ENCODE peak calls at places on chromosome 14, in five cellular contexts. H is heart left ventricle, J is tibial nerve, B is prostate gland, Q is stomach. I is an unnamed sample. For H3K4me1 and H3K36me3, the result is how much of the 10 kb centered on the place peaks cover.

GRCh38 chr14:73227812-73228781 is 9.2 kb upstream of the PAPLN start:
- DNase-seq in H (peak), J (no peak), B (no peak), Q (no peak), I (peak)

GRCh38 chr14:73743431-73743931 is 29.3 kb upstream of the PNMA1 start:
- DNase-seq in H (peak), J (no peak), B (no peak), Q (no peak), I (peak)

GRCh38 chr14:105739331-105740102 is 213.1 kb downstream of the TMEM121 start:
- DNase-seq in H (no peak), J (no peak), B (no peak), Q (no peak), I (no peak)

GRCh38 chr14:20501346-20501745 is 4.0 kb upstream of the RNASE10 start:
- DNase-seq in H (no peak), J (no peak), B (no peak), Q (no peak), I (no peak)

GRCh38 chr14:100665518-100666032 is 61.1 kb upstream of the DLK1 start:
- DNase-seq in H (no peak), J (no peak), B (peak), Q (no peak), I (no peak)

GRCh38 chr14:22179190-22179589 is 409.8 kb downstream of the DAD1 start:
- DNase-seq in H (no peak), J (no peak), B (no peak), Q (no peak), I (no peak)

GRCh38 chr14:99323603-99324185 is 51.7 kb upstream of the BCL11B start:
- DNase-seq in H (no peak), J (no peak), B (no peak), Q (no peak), I (no peak)

GRCh38 chr14:73008501-73008900 is 18.4 kb downstream of the ZFYVE1 start:
- DNase-seq in H (no peak), J (no peak), B (no peak), Q (no peak), I (no peak)

GRCh38 chr14:34851395-34851794 is 23.8 kb downstream of the BAZ1A start:
- DNase-seq in H (no peak), J (no peak), B (no peak), Q (no peak), I (no peak)

GRCh38 chr14:65866906-65867305 is 454.4 kb downstream of the FUT8 start:
- DNase-seq in H (no peak), J (no peak), B (no peak), Q (no peak), I (peak)

GRCh38 chr14:102479777-102480176 is 29.8 kb downstream of the ANKRD9 start:
- DNase-seq in H (peak), J (no peak), B (peak), Q (peak), I (peak)

GRCh38 chr14:68668028-68668427 is 124.8 kb downstream of the ZFP36L1 start:
- DNase-seq in H (no peak), J (no peak), B (no peak), Q (no peak), I (no peak)

GRCh38 chr14:68670344-68670725 is 122.5 kb downstream of the ZFP36L1 start:
- DNase-seq in H (no peak), J (no peak), B (no peak), Q (peak), I (no peak)

GRCh38 chr14:68668531-68668930 is 124.3 kb downstream of the ZFP36L1 start:
- DNase-seq in H (no peak), J (no peak), B (no peak), Q (no peak), I (no peak)

GRCh38 chr14:68669644-68670343 is 123.1 kb downstream of the ZFP36L1 start:
- DNase-seq in H (peak), J (no peak), B (no peak), Q (no peak), I (no peak)

DNA sequence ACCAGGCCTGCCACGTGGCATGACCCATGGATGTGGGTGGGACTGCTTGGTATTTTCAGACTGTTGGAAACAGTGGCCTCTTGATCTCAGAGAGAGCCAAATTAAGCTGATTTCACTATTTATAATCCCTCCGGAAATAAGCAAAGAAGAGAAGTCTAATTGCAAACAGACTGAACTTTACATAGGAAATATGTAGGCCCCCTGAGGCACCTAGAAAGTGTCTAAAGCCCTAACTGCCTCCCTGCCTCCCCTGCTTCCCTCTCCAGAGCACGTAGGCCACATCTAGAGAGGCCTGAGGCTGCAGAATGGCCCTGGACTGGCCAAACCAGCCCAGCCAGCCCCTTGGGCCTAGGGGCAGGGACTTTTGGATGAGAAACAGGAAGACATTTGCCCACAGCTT is 123.8 kb downstream of the ZFP36L1 start:
- DNase-seq in H (no peak), J (no peak), B (no peak), Q (no peak), I (no peak)
- H3K4me1 ChIP-seq in H (under half), J (half or more), B (under half), Q (half or more), I (half or more)

GRCh38 chr14:49633650-49634546 is 1.1 kb downstream of the DNAAF2 start:
- DNase-seq in H (peak), J (peak), B (peak), Q (peak), I (peak)

GRCh38 chr14:49636866-49637265 is 1.8 kb upstream of the DNAAF2 start:
- DNase-seq in H (no peak), J (no peak), B (no peak), Q (no peak), I (no peak)

GRCh38 chr14:49637534-49638078 is 2.6 kb upstream of the DNAAF2 start:
- DNase-seq in H (no peak), J (no peak), B (no peak), Q (no peak), I (no peak)

DNA sequence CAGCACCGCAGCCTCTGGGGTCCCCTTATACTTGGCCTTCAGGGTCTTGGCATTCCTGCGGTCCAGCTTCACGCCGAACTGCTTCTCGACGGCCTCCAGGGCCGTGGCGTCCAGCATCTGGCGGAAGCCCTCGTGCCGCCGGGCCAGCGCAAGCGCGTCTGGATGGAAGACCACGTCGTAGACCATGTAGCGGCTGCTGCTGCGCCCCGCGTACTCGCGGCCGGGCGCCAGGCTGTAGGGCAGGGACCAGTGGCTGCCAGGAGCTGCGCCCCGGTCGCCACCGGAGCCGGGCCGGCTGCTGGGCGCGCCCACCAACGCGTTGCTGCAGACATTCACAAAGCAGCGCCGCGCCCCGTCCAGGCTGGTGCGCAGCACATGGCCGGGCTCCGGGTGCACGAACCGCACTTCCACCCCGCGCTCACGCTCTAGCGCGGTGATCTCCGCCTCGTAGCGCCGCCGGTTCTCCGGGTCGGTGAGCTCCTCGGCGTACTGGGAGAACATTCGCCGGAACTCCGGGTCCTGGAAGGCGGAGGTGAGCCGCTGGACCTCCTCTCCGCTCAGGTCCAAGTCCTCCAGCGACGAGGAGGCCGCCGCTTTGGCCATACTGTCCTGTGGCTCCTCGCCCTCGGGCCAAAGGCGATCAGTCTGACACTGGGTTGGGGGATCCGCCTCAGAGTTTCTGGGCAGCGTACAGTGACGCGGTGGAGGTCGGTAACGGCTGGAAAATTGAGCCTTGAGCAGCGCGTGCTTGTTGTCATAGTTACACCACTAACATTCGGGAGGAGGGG is at the start of gene DNAAF2:
- DNase-seq in H (peak), J (no peak), B (peak), Q (peak), I (peak)
- TF ChIP-seq POLR2A in H (no peak), J (no peak), B (no peak), Q (no peak), I (no peak)

DNA sequence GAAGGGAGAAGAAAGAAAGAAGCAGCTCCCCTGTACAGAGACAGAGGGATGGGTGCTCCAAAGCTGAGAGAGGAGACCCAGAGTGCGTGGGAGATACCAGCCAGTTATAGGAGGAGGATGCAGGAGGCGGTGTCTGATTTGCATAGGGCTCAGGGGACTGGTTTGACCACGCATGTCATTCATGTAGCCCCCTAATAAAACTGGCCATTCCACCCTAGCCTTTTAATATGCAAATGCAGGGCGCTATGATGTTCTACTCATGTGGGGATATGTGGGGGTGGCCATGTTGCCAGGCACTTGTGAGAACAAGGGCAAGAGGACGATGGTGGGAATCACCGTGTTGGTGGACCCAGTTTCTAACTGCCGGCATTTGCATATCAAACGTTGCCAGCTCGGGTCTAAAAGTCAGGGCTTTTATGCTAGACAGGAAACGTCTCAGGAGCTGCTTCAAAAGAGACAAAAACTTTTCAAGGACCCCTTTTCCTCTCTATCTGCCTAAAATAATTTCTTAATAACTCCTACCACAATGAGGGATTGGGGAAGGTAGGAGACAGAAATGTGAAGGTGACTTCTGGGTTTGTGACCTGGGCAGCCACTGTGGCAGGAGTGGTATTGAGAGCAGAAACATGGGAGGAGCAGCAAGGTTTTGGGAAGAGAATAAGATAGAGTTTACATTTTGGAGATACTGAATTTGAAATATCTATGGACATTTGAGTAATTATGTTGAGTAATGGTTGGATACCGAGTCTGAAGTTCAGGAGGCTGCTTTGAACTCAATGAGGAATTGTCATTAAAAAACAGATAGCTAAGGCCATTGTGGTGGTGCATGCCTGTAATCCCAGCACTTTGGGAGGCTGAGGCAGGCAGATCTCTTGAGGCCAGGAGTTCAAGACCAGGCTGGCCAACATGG is 2.2 kb upstream of the ATXN3 start:
- DNase-seq in H (no peak), J (no peak), B (no peak), Q (no peak), I (no peak)
- H3K36me3 ChIP-seq in H (under half), J (under half), B (under half), Q (under half), I (under half)

GRCh38 chr14:85575617-85575898 is 45.6 kb downstream of the FLRT2 start:
- DNase-seq in H (no peak), J (no peak), B (no peak), Q (no peak), I (no peak)

GRCh38 chr14:85576161-85576560 is 46.2 kb downstream of the FLRT2 start:
- DNase-seq in H (no peak), J (no peak), B (no peak), Q (no peak), I (no peak)

GRCh38 chr14:85578925-85579324 is 49.0 kb downstream of the FLRT2 start:
- DNase-seq in H (no peak), J (no peak), B (no peak), Q (no peak), I (no peak)

GRCh38 chr14:85576848-85577541 is 47.1 kb downstream of the FLRT2 start:
- DNase-seq in H (no peak), J (no peak), B (no peak), Q (no peak), I (no peak)

DNA sequence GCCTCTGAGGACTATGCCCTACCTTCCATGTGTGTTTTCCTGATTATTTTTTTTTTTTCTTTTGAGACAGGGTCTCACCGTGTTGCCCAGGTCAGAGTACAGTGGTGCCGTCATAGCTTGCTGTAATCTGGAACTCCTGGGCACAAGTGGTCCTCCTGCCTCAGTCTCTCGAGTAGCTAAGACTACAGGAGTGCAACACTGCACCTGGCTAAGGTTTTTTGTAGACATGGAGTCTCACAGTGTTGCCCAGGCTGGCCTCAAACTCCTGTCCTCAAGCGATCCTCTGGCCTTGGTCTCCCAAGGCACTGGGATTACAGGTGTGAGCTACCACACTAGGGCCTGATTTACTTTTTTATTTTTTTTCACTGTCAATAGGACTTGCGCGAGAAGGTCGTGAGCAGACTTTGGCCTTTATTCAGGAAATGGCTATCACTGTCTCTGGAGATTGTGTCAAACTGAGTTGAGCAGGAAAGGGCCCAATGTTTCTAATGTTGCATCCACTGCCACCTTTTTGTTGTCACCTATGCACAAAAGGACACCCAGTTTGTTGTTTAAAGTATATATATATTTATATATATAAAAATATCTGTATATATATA is 47.7 kb downstream of the FLRT2 start:
- DNase-seq in H (no peak), J (no peak), B (no peak), Q (no peak), I (no peak)
- H3K4me1 ChIP-seq in H (under half), J (under half), B (under half), Q (under half), I (under half)

GRCh38 chr14:60204104-60204842 is 39.1 kb upstream of the DHRS7 start:
- DNase-seq in H (no peak), J (no peak), B (no peak), Q (no peak), I (no peak)
- TF ChIP-seq POLR2A in H (no peak), J (no peak), B (no peak), Q (no peak), I (no peak)

GRCh38 chr14:75144944-75145343 is 18.1 kb upstream of the NEK9 start:
- DNase-seq in H (no peak), J (no peak), B (no peak), Q (no peak), I (no peak)
- H3K36me3 ChIP-seq in H (under half), J (under half), B (under half), Q (under half), I (under half)

DNA sequence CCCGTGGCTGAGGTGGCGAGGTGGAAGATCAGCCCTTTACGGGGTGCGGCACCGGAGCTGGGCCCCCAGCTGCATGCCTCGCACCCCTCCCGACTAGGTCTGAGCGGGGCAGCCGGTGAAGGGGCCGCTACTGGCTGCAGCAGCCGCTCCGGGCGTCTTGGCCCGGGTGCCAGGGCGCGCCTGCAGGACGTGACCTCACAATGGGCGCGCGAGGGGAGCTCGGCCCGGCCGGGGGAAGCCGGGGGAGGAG is 397 bp downstream of the BAG5 start:
- DNase-seq in H (peak), J (no peak), B (no peak), Q (no peak), I (no peak)
- H3K4me1 ChIP-seq in H (under half), J (half or more), B (under half), Q (half or more), I (under half)

GRCh38 chr14:77616454-77617229 is at the start of gene SPTLC2:
- DNase-seq in H (peak), J (peak), B (peak), Q (peak), I (peak)

GRCh38 chr14:77618381-77618780 is 1.9 kb upstream of the SPTLC2 start:
- DNase-seq in H (no peak), J (no peak), B (no peak), Q (no peak), I (no peak)

GRCh38 chr14:77616133-77616453 is 344 bp downstream of the SPTLC2 start:
- DNase-seq in H (no peak), J (no peak), B (no peak), Q (no peak), I (no peak)

GRCh38 chr14:77613207-77613606 is 3.2 kb downstream of the SPTLC2 start:
- DNase-seq in H (no peak), J (no peak), B (no peak), Q (no peak), I (no peak)

DNA sequence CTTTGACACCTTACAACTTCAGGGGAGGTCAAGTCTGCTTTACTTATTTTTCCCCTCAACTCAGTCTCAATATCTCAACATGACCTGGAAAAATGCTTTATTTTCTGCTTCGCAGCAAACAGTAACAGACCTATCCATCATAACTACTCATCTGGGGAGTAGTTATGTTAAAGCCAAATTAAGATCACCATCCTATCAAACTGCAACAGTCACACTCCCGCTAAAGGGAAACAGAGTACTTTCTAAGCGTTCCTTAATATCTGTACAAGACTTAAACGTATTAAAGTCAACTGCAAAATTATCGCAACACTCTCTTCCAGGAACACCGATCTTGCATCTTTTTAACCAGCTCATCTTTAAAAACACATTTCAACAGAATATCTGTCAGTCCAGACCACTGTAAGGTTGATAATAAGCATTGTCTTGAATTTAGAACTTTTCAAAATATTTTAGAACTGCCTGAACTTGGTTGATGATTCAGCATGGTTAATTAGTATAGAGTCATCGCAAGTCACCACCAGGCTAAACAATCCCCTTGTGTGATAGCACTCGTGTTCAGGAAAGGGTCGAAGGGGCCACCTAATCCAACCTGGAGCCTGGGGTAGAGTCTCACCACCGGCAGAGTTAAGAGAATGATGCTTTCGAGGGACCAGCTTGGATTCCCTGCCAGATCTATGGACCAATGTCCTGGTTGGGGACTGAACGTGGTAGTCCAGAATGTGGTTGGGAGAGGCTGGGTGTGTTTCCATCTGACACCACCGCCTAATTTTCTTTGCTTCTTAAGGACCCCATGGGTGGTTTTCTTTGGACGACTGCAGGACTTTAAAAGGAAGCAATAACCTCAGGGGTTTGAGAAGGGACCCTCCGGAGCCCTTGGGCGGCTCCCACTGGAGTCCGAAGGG is 955 bp downstream of the SPTLC2 start:
- DNase-seq in H (peak), J (no peak), B (no peak), Q (no peak), I (no peak)
- TF ChIP-seq POLR2A in H (no peak), J (no peak), B (no peak), Q (no peak), I (no peak)

GRCh38 chr14:92943855-92944570 is 21.1 kb downstream of the CHGA start:
- DNase-seq in H (no peak), J (no peak), B (no peak), Q (no peak), I (no peak)

GRCh38 chr14:92942976-92943710 is 20.2 kb downstream of the CHGA start:
- DNase-seq in H (no peak), J (no peak), B (no peak), Q (no peak), I (no peak)

GRCh38 chr14:92941531-92941930 is 18.6 kb downstream of the CHGA start:
- DNase-seq in H (no peak), J (no peak), B (no peak), Q (no peak), I (no peak)

GRCh38 chr14:92942136-92942535 is 19.2 kb downstream of the CHGA start:
- DNase-seq in H (no peak), J (no peak), B (no peak), Q (no peak), I (no peak)

DNA sequence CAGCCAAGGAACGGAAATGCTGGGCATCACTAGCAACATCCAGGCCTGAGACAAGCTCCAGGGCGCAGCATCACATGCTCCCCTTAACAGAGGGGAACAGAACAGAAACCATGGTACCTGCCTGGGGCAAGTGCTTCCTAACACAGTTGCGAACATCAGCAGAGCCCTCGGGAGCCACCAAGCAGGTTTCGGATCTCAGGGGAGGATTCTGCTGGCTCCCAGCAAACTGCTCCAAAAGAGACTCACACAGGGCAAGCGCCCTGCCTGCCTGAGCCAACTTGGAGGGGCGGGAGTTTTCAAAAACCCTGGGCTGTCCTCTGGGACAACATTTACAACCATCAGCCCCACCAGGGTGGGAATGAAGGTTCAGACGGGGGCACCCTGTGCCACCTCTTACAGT is 19.6 kb downstream of the CHGA start:
- DNase-seq in H (no peak), J (no peak), B (no peak), Q (no peak), I (no peak)
- H3K36me3 ChIP-seq in H (half or more), J (under half), B (under half), Q (half or more), I (under half)